ENCODE peak calls at places on chromosome 2, in seven cellular contexts. I is HS-27A, V is HTR-8/SVneo, K is EH, E is progenitor cell of endocrine pancreas, R is aorta, T is AG04449. X is an unnamed sample.

GRCh38 chr2:34747643-34748042 is 1148.5 kb upstream of the FAM98A start:
- DNase-seq in T (no peak), I (no peak), R (no peak), E (no peak), K (no peak), V (no peak), X (no peak)

GRCh38 chr2:216758431-216759155 is 63.2 kb upstream of the IGFBP5 start:
- DNase-seq in I (no peak), T (no peak), V (no peak), K (no peak), E (no peak), R (no peak), X (no peak)

GRCh38 chr2:66189598-66189997 is 245.3 kb upstream of the MEIS1 start:
- DNase-seq in I (no peak), E (no peak), T (no peak), R (no peak), K (no peak), V (no peak), X (no peak)

GRCh38 chr2:3183766-3184165 is 193.9 kb downstream of the EIPR1 start:
- DNase-seq in T (no peak), E (no peak), I (no peak), R (no peak), V (no peak), K (no peak), X (no peak)

GRCh38 chr2:170930132-170931109 is 1.4 kb downstream of the GORASP2 start:
- DNase-seq in V (peak; percentile 51), I (no peak), T (no peak), R (no peak), K (peak; percentile 37), E (no peak), X (peak; percentile 73)

GRCh38 chr2:239964399-239965185 is 60.5 kb downstream of the NDUFA10 start:
- DNase-seq in K (no peak), T (no peak), V (no peak), R (no peak), E (no peak), I (no peak), X (no peak)

GRCh38 chr2:529425-529824 is 147.8 kb downstream of the TMEM18 start:
- DNase-seq in E (no peak), T (no peak), R (no peak), V (peak; percentile 36), I (no peak), K (peak; percentile 2), X (no peak)

GRCh38 chr2:101852824-101853223 is 138.9 kb upstream of the IL1R2 start:
- DNase-seq in T (no peak), K (no peak), R (no peak), E (no peak), I (no peak), V (no peak), X (no peak)

GRCh38 chr2:226164512-226164911 is 635.1 kb downstream of the IRS1 start:
- DNase-seq in E (no peak), I (no peak), V (no peak), T (no peak), R (no peak), K (no peak), X (no peak)

GRCh38 chr2:150204449-150204848 is 283.0 kb downstream of the RND3 start:
- DNase-seq in R (no peak), I (no peak), T (peak; percentile 84), K (peak; percentile 67), V (no peak), E (no peak), X (no peak)

GRCh38 chr2:68050353-68050752 is 12.5 kb downstream of the C1D start:
- DNase-seq in R (no peak), K (no peak), E (no peak), I (no peak), T (no peak), V (no peak), X (no peak)

GRCh38 chr2:128416366-128416765 is 97.7 kb upstream of the HS6ST1 start:
- DNase-seq in T (no peak), K (no peak), E (peak; percentile 1), V (no peak), I (no peak), R (no peak), X (peak; percentile 11)

GRCh38 chr2:67771380-67771779 is 291.4 kb downstream of the C1D start:
- DNase-seq in E (no peak), R (no peak), K (no peak), T (no peak), V (no peak), I (no peak), X (no peak)

GRCh38 chr2:200708951-200709350 is 102.8 kb upstream of the BZW1 start:
- DNase-seq in T (no peak), V (no peak), K (no peak), E (no peak), R (no peak), I (no peak), X (no peak)

GRCh38 chr2:9941996-9942390 is 9.5 kb upstream of the GRHL1 start:
- DNase-seq in I (no peak), E (no peak), T (no peak), K (no peak), R (no peak), V (no peak), X (no peak)

GRCh38 chr2:63879876-63880433 is 38.3 kb downstream of the UGP2 start:
- DNase-seq in K (no peak), V (no peak), T (no peak), E (no peak), I (no peak), R (no peak), X (no peak)

GRCh38 chr2:203718087-203718486 is 11.6 kb downstream of the CD28 start:
- DNase-seq in K (peak; percentile 7), R (no peak), T (no peak), E (no peak), I (no peak), V (no peak), X (peak; percentile 80)

GRCh38 chr2:6863792-6864191 is 1.9 kb downstream of the CMPK2 start:
- DNase-seq in V (no peak), I (no peak), E (no peak), R (no peak), T (no peak), K (no peak), X (no peak)

GRCh38 chr2:119012345-119013301 is 70.6 kb downstream of the MARCO start:
- DNase-seq in E (no peak), K (no peak), T (no peak), I (no peak), V (no peak), R (no peak), X (peak; percentile 3)

GRCh38 chr2:1859671-1860450 is 115.5 kb upstream of the PXDN start:
- DNase-seq in R (no peak), I (no peak), K (no peak), V (no peak), T (no peak), E (no peak), X (no peak)

GRCh38 chr2:240156435-240157146 is 16.1 kb upstream of the OTOS start:
- DNase-seq in K (no peak), T (no peak), I (no peak), R (peak; percentile 35), E (no peak), V (no peak), X (no peak)

GRCh38 chr2:203782262-203782976 is 76.0 kb downstream of the CD28 start:
- DNase-seq in V (peak; percentile 73), I (peak; percentile 78), R (peak; percentile 65), E (peak; percentile 20), K (peak; percentile 88), T (peak; percentile 92), X (peak; percentile 73)

GRCh38 chr2:120545521-120546076 is 190.1 kb upstream of the GLI2 start:
- DNase-seq in V (no peak), E (no peak), I (no peak), R (no peak), T (no peak), K (no peak), X (no peak)

GRCh38 chr2:225100856-225101294 is 58.6 kb upstream of the DOCK10 start:
- DNase-seq in V (peak; percentile 66), E (no peak), K (peak; percentile 98), T (peak; percentile 90), I (peak; percentile 67), R (no peak), X (no peak)

GRCh38 chr2:69202323-69202722 is 184.7 kb downstream of the GFPT1 start:
- DNase-seq in R (no peak), V (no peak), I (no peak), E (no peak), K (no peak), T (no peak), X (no peak)

GRCh38 chr2:239339726-239340654 is 60.8 kb downstream of the HDAC4 start:
- DNase-seq in K (no peak), T (no peak), I (no peak), E (no peak), V (no peak), R (no peak), X (peak; percentile 61)

GRCh38 chr2:43251171-43251731 is 24.8 kb upstream of the ZFP36L2 start:
- DNase-seq in K (peak; percentile 86), I (no peak), V (peak; percentile 45), E (no peak), T (peak; percentile 45), R (no peak), X (no peak)

GRCh38 chr2:130920417-130921030 is 83.8 kb downstream of the ARHGEF4 start:
- DNase-seq in K (peak; percentile 66), T (peak; percentile 5), I (peak; percentile 20), V (peak; percentile 78), R (peak; percentile 56), E (peak; percentile 75), X (peak; percentile 57)

GRCh38 chr2:37555457-37555856 is 116.0 kb downstream of the CDC42EP3 start:
- DNase-seq in V (no peak), I (no peak), R (no peak), K (no peak), E (no peak), T (no peak), X (peak; percentile 38)

GRCh38 chr2:72932045-72932444 is 14.7 kb downstream of the EMX1 start:
- DNase-seq in T (no peak), V (no peak), R (no peak), I (no peak), E (no peak), K (peak; percentile 39), X (no peak)

GRCh38 chr2:173184031-173185004 is 108.7 kb downstream of the MAP3K20 start:
- DNase-seq in R (peak; percentile 69), I (peak; percentile 90), T (peak; percentile 99), E (no peak), K (peak; percentile 100), V (peak; percentile 83), X (no peak)

GRCh38 chr2:235936493-235936892 is 231.7 kb downstream of the GBX2 start:
- DNase-seq in T (no peak), K (peak; percentile 7), I (no peak), E (no peak), R (no peak), V (no peak), X (no peak)

GRCh38 chr2:35447210-35447609 is 908.4 kb upstream of the CRIM1 start:
- DNase-seq in V (no peak), I (no peak), R (no peak), T (no peak), E (no peak), K (no peak), X (no peak)

GRCh38 chr2:175063741-175064140 is 58.6 kb upstream of the CHN1 start:
- DNase-seq in V (no peak), I (no peak), T (no peak), K (no peak), R (no peak), E (no peak), X (no peak)

GRCh38 chr2:167756427-167756826 is 491.0 kb downstream of the STK39 start:
- DNase-seq in K (no peak), E (no peak), R (no peak), T (no peak), I (no peak), V (no peak), X (no peak)

GRCh38 chr2:45754087-45755015 is 102.9 kb downstream of the PRKCE start:
- DNase-seq in V (no peak), I (no peak), T (no peak), K (no peak), E (no peak), R (no peak), X (no peak)

GRCh38 chr2:234139755-234140154 is 89.3 kb downstream of the SPP2 start:
- DNase-seq in I (no peak), V (no peak), T (no peak), E (no peak), K (peak; percentile 26), R (no peak), X (no peak)

GRCh38 chr2:201965550-201965949 is 68.1 kb upstream of the FZD7 start:
- DNase-seq in T (no peak), V (no peak), R (no peak), E (no peak), I (no peak), K (no peak), X (no peak)

X was measured in activated CD4-positive, alpha-beta memory T cell treated with anti-CD3 and anti-CD28 coated beads, Interleukin-2, amount 10 ng/mL, durations not matched to agents 7 days and 5 days.